ENCODE peak calls at places on chromosome 20, in ten cellular contexts. X is A673; J is WERI-Rb-1; N is RWPE2; G is PC-3; V is uterus; T is cardiac muscle cell; E is left ventricle myocardium inferior; Z is endothelial cell; S is CD4-positive, alpha-beta T cell. Q is an unnamed sample.

GRCh38 chr20:25195962-25196700 is 619 bp downstream of the ENTPD6 start:
- DNase-seq in X (peak), J (peak), N (no peak), G (peak), V (no peak), T (peak), E (no peak), Z (peak), S (peak), Q (no peak)

GRCh38 chr20:50165687-50166554 is 12.4 kb upstream of the PEDS1 start:
- DNase-seq in X (peak), J (peak), N (peak), G (peak), V (peak), T (peak), E (peak), Z (peak), S (peak), Q (peak)

GRCh38 chr20:8244637-8245036 is 112.6 kb downstream of the PLCB1 start:
- DNase-seq in X (peak), J (no peak), N (no peak), G (no peak), V (no peak), T (no peak), E (no peak), Z (no peak), S (no peak), Q (no peak)

GRCh38 chr20:19045366-19045765 is 167.1 kb upstream of the SLC24A3 start:
- DNase-seq in X (peak), J (no peak), N (no peak), G (peak), V (no peak), T (no peak), E (no peak), Z (no peak), S (no peak), Q (no peak)

GRCh38 chr20:50186151-50186885 is 4.3 kb upstream of the CEBPB start:
- DNase-seq in X (peak), J (peak), N (peak), G (peak), V (peak), T (peak), E (peak), Z (peak), S (peak), Q (peak)

GRCh38 chr20:11992426-11992825 is 74.7 kb downstream of the BTBD3 start:
- DNase-seq in X (no peak), J (no peak), N (no peak), G (no peak), V (no peak), T (no peak), E (no peak), Z (no peak), S (no peak), Q (no peak)

GRCh38 chr20:23199356-23199755 is 113.2 kb upstream of the CD93 start:
- DNase-seq in X (no peak), J (no peak), N (no peak), G (no peak), V (no peak), T (no peak), E (no peak), Z (no peak), S (no peak), Q (no peak)

GRCh38 chr20:58697201-58697866 is 4.7 kb downstream of the NPEPL1 start:
- DNase-seq in X (no peak), J (peak), N (peak), G (no peak), V (peak), T (peak), E (peak), Z (no peak), S (no peak), Q (no peak)

GRCh38 chr20:63155266-63156165 is 60.4 kb downstream of the YTHDF1 start:
- DNase-seq in X (no peak), J (no peak), N (peak), G (no peak), V (no peak), T (no peak), E (no peak), Z (no peak), S (no peak), Q (no peak)

GRCh38 chr20:62441986-62442539 is 14.7 kb upstream of the RBBP8NL start:
- DNase-seq in X (no peak), J (no peak), N (no peak), G (no peak), V (no peak), T (no peak), E (no peak), Z (no peak), S (no peak), Q (no peak)

GRCh38 chr20:62377615-62378085 is 9.3 kb upstream of the RPS21 start:
- DNase-seq in X (no peak), J (no peak), N (peak), G (no peak), V (no peak), T (no peak), E (peak), Z (no peak), S (no peak), Q (no peak)

GRCh38 chr20:13221673-13222318 is 722 bp downstream of the ISM1 start:
- DNase-seq in X (peak), J (peak), N (peak), G (peak), V (peak), T (peak), E (peak), Z (peak), S (peak), Q (peak)

GRCh38 chr20:59144179-59144830 is 19.3 kb upstream of the ZNF831 start:
- DNase-seq in X (no peak), J (no peak), N (no peak), G (no peak), V (no peak), T (no peak), E (no peak), Z (no peak), S (peak), Q (no peak)

GRCh38 chr20:58721951-58722371 is 29.4 kb downstream of the NPEPL1 start:
- DNase-seq in X (no peak), J (peak), N (peak), G (no peak), V (peak), T (no peak), E (peak), Z (no peak), S (peak), Q (peak)

GRCh38 chr20:17556842-17557674 is 12.8 kb upstream of the DSTN start:
- DNase-seq in X (no peak), J (no peak), N (peak), G (peak), V (peak), T (no peak), E (peak), Z (no peak), S (no peak), Q (no peak)

GRCh38 chr20:25030649-25031026 is 27.3 kb downstream of the ACSS1 start:
- DNase-seq in X (no peak), J (no peak), N (no peak), G (no peak), V (no peak), T (no peak), E (no peak), Z (no peak), S (no peak), Q (no peak)

GRCh38 chr20:59217794-59218193 is 54.2 kb downstream of the ZNF831 start:
- DNase-seq in X (no peak), J (no peak), N (no peak), G (no peak), V (no peak), T (no peak), E (no peak), Z (no peak), S (no peak), Q (no peak)

GRCh38 chr20:10763117-10763516 is 89.3 kb upstream of the JAG1 start:
- DNase-seq in X (no peak), J (no peak), N (no peak), G (no peak), V (no peak), T (no peak), E (no peak), Z (no peak), S (no peak), Q (no peak)

GRCh38 chr20:43752561-43753301 is 25.9 kb upstream of the GTSF1L start:
- DNase-seq in X (no peak), J (no peak), N (peak), G (peak), V (no peak), T (no peak), E (no peak), Z (no peak), S (no peak), Q (no peak)

GRCh38 chr20:32481311-32482103 is 103.6 kb downstream of the NOL4L start:
- DNase-seq in X (no peak), J (peak), N (peak), G (no peak), V (no peak), T (no peak), E (no peak), Z (no peak), S (no peak), Q (no peak)

DNA sequence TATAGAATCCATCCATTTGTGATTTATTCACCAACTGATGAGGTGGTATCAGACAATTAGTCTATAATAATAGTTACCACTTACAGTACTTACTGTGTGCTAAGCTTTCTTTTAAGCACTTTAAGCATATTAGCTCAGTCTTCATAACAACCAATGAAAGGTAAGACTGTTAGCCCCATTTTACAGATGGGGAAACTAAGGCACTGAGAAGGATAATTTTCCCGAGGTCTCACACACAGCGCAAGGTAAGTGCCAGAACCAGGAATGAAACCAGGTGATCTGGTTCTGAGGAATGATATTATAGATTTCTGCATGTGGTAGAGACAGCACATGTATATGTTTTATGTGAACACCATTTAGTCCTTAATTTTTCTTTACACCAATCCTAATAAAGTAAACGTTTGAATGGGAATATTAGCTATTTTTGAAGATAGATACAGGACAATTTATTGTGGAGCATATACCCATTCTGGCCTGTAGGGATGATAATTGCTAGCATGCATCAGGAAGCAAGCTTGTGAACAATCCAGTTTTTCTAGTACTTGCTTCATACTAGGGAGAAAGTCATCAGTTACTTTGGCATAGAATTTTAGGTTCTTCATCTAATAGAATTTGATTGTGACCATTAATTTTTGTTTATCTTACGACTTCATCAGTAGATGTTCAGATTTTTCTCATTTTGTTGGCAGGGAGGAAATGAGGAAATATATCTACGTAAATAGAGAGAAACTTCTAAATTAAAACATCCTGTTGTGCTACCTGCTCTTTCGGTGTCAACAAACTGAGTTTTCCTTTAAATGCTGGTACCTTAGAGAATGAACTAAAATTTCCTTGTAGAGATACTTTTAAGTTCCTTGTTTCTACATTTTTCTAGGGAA is 3.0 kb downstream of the YWHAB start:
- DNase-seq in X (peak), J (no peak), N (no peak), G (peak), V (no peak), T (no peak), E (no peak), Z (no peak), S (no peak), Q (no peak)
- TF ChIP-seq CTCF in X (peak), J (no peak), N (peak), G (peak), V (no peak), T (peak), E (peak), Z (no peak), S (peak), Q (peak)

GRCh38 chr20:34680586-34680985 is 3.7 kb upstream of the PIGU start:
- DNase-seq in X (no peak), J (no peak), N (no peak), G (no peak), V (no peak), T (no peak), E (no peak), Z (no peak), S (no peak), Q (no peak)

GRCh38 chr20:34675993-34676641 is 775 bp downstream of the PIGU start:
- DNase-seq in X (no peak), J (no peak), N (no peak), G (no peak), V (no peak), T (no peak), E (no peak), Z (no peak), S (no peak), Q (no peak)

GRCh38 chr20:34675561-34675960 is 1.3 kb downstream of the PIGU start:
- DNase-seq in X (no peak), J (no peak), N (no peak), G (no peak), V (no peak), T (no peak), E (no peak), Z (no peak), S (no peak), Q (no peak)

GRCh38 chr20:34673411-34673810 is 3.5 kb downstream of the PIGU start:
- DNase-seq in X (no peak), J (no peak), N (no peak), G (no peak), V (no peak), T (no peak), E (no peak), Z (no peak), S (no peak), Q (no peak)

DNA sequence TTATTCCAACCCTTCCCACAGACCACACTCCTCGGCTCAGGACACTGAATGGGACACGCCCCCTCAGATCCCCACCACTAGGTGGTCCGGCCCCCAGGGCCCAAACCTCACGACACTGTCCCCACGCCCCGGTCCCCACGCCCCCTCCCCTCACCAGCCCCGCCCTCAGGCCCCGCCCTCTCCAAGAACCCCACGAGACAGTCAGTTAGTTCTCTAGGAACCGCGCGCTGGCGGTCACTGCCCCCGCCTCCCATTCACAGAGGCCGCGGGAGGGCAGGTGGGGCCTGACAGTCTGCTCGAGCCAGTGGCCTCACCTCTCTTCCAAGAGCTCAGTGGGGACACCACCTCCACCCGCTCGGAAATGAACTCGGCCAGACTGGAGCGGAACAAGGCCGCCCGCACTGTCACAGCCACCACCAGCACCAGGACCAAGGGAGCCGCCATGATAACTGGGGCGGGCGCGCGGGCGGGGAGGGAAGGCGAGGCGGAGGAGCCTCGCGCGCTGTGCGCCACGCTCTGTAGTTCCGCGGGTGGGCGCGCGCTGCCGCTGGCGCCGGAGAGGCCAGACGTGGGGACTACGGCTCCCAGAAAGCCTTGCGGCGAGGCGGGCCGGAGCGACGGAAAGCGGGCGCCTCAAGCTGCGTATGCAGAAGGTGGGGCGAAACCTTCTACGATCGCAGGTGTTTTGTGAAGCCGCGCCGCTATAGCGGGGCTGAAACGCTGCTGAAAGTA is at the start of gene PIGU:
- DNase-seq in X (peak), J (peak), N (peak), G (peak), V (peak), T (peak), E (peak), Z (peak), S (peak), Q (peak)
- TF ChIP-seq CTCF in X (no peak), J (peak), N (peak), G (no peak), V (peak), T (no peak), E (peak), Z (no peak), S (peak), Q (peak)

DNA sequence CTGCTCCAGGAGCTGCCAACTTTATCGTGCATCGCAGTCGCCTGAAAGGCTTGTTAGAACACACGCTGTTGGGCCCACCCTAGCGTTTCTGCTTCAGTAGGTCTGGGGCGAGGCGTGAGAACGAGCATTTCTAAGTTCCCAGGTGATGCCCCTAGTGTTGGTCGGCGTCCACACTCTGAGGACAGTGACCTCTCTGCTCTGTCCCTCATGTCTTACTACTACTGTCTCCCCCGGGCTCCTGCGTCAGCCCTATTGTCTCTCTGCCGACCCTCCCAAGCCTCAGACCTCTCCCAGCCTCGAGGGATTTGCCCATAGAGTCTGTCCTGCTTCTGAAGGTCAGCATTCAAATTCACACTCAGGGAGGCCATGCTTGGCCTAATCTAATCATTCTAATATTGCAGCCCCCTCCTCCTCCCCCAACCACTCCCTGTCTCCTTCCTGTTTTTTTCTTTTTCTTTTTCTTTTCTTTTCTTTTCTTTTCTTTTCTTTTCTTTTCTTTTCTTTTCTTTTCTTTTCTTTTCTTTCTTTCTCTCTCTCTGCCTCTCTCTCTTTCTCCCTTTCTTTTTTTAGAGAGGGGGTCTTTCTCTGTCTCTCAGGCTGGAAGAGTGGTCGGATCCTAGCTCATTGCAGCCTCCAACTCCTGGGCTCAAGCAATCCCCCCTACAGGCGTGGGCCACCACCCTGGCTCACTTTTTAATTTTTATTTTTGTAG is 873 bp upstream of the ZFP64 start:
- DNase-seq in X (no peak), J (peak), N (no peak), G (peak), V (peak), T (peak), E (peak), Z (no peak), S (no peak), Q (no peak)
- TF ChIP-seq CTCF in X (no peak), J (peak), N (no peak), G (peak), V (no peak), T (peak), E (peak), Z (no peak), S (no peak), Q (peak)

DNA sequence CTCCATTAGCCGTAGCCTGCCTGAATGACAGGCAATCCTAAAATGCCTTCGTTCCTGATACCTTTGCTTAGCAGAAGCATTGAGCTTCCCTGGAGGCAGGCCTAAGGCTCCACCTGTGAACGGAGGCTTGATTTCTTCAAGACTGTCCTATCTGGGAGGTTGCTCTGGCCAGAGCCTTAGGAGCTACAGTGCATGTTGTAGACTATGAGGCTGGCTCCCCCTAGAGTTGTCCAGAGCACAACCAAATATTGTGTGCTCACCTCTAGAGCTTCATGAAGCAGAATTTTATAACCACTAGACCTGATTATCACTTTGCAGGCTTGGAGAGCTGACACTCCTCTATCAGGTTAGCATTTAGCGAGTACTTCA is 217.8 kb downstream of the MAFB start:
- DNase-seq in X (peak), J (peak), N (no peak), G (no peak), V (no peak), T (peak), E (no peak), Z (peak), S (no peak), Q (no peak)
- TF ChIP-seq CTCF in X (peak), J (peak), N (peak), G (no peak), V (peak), T (no peak), E (peak), Z (no peak), S (no peak), Q (peak)

GRCh38 chr20:37383229-37383989 is 37.5 kb downstream of the SRC start:
- DNase-seq in X (no peak), J (no peak), N (peak), G (peak), V (peak), T (no peak), E (no peak), Z (no peak), S (no peak), Q (no peak)
- TF ChIP-seq CTCF in X (no peak), J (no peak), N (no peak), G (no peak), V (no peak), T (no peak), E (no peak), Z (no peak), S (no peak), Q (no peak)

Q was measured in type B pancreatic cell.